ENCODE peak calls at places on chromosomes 11 and 22, in six cellular contexts. O is transverse colon, T is spleen, X is ovary, S is heart left ventricle, U is A549. D is an unnamed sample. For H3K9me3, the result is how much of the 10 kb centered on the place peaks cover.

GRCh38 chr11:57566035-57566504 is 1.4 kb downstream of the UBE2L6 start:
- DNase-seq in O (peak), T (no peak), X (no peak), S (no peak), U (no peak), D (peak)

GRCh38 chr11:34432822-34433221 is 5.9 kb upstream of the CAT start:
- DNase-seq in O (no peak), T (no peak), X (no peak), S (no peak), U (no peak), D (no peak)

GRCh38 chr22:47038206-47038835 is 275.9 kb downstream of the TBC1D22A start:
- DNase-seq in O (no peak), T (peak), X (no peak), S (no peak), U (no peak), D (no peak)

GRCh38 chr11:10304495-10305261 is at the start of gene ADM:
- DNase-seq in O (peak), T (peak), X (peak), S (peak), U (peak), D (peak)

GRCh38 chr11:112612283-112612849 is 348.9 kb upstream of the NCAM1 start:
- DNase-seq in O (no peak), T (no peak), X (no peak), S (no peak), U (no peak), D (no peak)

GRCh38 chr11:46914363-46914762 is 4.0 kb downstream of the LRP4 start:
- DNase-seq in O (no peak), T (no peak), X (no peak), S (peak), U (no peak), D (no peak)

GRCh38 chr11:129117595-129118350 is 74.4 kb downstream of the ARHGAP32 start:
- DNase-seq in O (peak), T (no peak), X (peak), S (no peak), U (peak), D (peak)

GRCh38 chr11:61963016-61963281 is 4.5 kb downstream of the FTH1 start:
- DNase-seq in O (peak), T (peak), X (peak), S (no peak), U (no peak), D (no peak)

GRCh38 chr22:38843201-38843715 is 570 bp downstream of the NPTXR start:
- DNase-seq in O (peak), T (peak), X (peak), S (peak), U (peak), D (peak)

GRCh38 chr11:15816996-15817395 is 539.4 kb downstream of the SOX6 start:
- DNase-seq in O (no peak), T (no peak), X (no peak), S (no peak), U (no peak), D (no peak)

GRCh38 chr11:82854242-82854641 is 46.0 kb downstream of the PRCP start:
- DNase-seq in O (no peak), T (no peak), X (no peak), S (no peak), U (no peak), D (no peak)

GRCh38 chr22:41256254-41256897 is 15.6 kb upstream of the CHADL start:
- DNase-seq in O (no peak), T (no peak), X (no peak), S (no peak), U (peak), D (no peak)

GRCh38 chr11:130403301-130403804 is 25.1 kb downstream of the ADAMTS8 start:
- DNase-seq in O (peak), T (no peak), X (peak), S (peak), U (no peak), D (no peak)

GRCh38 chr11:57471496-57471895 is 11.2 kb downstream of the RTN4RL2 start:
- DNase-seq in O (no peak), T (no peak), X (no peak), S (no peak), U (no peak), D (no peak)

GRCh38 chr11:115999437-115999836 is 495.2 kb upstream of the CADM1 start:
- DNase-seq in O (no peak), T (no peak), X (no peak), S (no peak), U (no peak), D (no peak)

GRCh38 chr11:65786008-65786785 is 666 bp upstream of the OVOL1 start:
- DNase-seq in O (no peak), T (no peak), X (no peak), S (no peak), U (no peak), D (no peak)

GRCh38 chr11:44379141-44380008 is 69.4 kb upstream of the ALX4 start:
- DNase-seq in O (no peak), T (no peak), X (no peak), S (no peak), U (no peak), D (no peak)

GRCh38 chr11:83127309-83127636 is 29.7 kb upstream of the PCF11 start:
- DNase-seq in O (no peak), T (no peak), X (no peak), S (no peak), U (no peak), D (no peak)

GRCh38 chr11:90373971-90374370 is 151.1 kb upstream of the CHORDC1 start:
- DNase-seq in O (no peak), T (no peak), X (no peak), S (no peak), U (no peak), D (no peak)

GRCh38 chr11:128585498-128586238 is 1.7 kb downstream of the ETS1 start:
- DNase-seq in O (no peak), T (no peak), X (no peak), S (no peak), U (no peak), D (no peak)

GRCh38 chr11:103091024-103091423 is 936 bp downstream of the DCUN1D5 start:
- DNase-seq in O (no peak), T (no peak), X (no peak), S (no peak), U (peak), D (no peak)

GRCh38 chr11:33185756-33186155 is 24.5 kb upstream of the CSTF3 start:
- DNase-seq in O (no peak), T (no peak), X (no peak), S (no peak), U (no peak), D (no peak)

GRCh38 chr22:46761017-46761416 is 1.4 kb upstream of the TBC1D22A start:
- DNase-seq in O (no peak), T (peak), X (no peak), S (no peak), U (no peak), D (no peak)

GRCh38 chr11:108483163-108483562 is 15.0 kb downstream of the POGLUT3 start:
- DNase-seq in O (no peak), T (no peak), X (no peak), S (no peak), U (no peak), D (no peak)

GRCh38 chr11:2778630-2779498 is 79.1 kb upstream of the KCNQ1OT1 start:
- DNase-seq in O (peak), T (peak), X (peak), S (peak), U (peak), D (peak)

GRCh38 chr22:48567213-48567975 is 1260.3 kb downstream of the BRD1 start:
- DNase-seq in O (no peak), T (no peak), X (no peak), S (no peak), U (no peak), D (no peak)

GRCh38 chr11:3853935-3854659 is 1.4 kb upstream of the STIM1 start:
- DNase-seq in O (peak), T (peak), X (no peak), S (no peak), U (no peak), D (peak)

GRCh38 chr11:44852159-44852707 is 98.5 kb downstream of the TP53I11 start:
- DNase-seq in O (no peak), T (no peak), X (no peak), S (no peak), U (no peak), D (no peak)

GRCh38 chr22:39724390-39724789 is 153.8 kb downstream of the CACNA1I start:
- DNase-seq in O (no peak), T (no peak), X (no peak), S (no peak), U (no peak), D (peak)

GRCh38 chr11:67020949-67021348 is 2.0 kb upstream of the SYT12 start:
- DNase-seq in O (no peak), T (no peak), X (no peak), S (no peak), U (no peak), D (no peak)

GRCh38 chr11:72321381-72321996 is 77.5 kb upstream of the PHOX2A start:
- DNase-seq in O (no peak), T (no peak), X (no peak), S (no peak), U (peak), D (no peak)

GRCh38 chr11:62708423-62709261 is 1.2 kb downstream of the GNG3 start:
- DNase-seq in O (peak), T (peak), X (peak), S (peak), U (no peak), D (no peak)

GRCh38 chr11:118572075-118572913 is at the start of gene ARCN1:
- DNase-seq in O (peak), T (peak), X (peak), S (peak), U (peak), D (peak)
- TF ChIP-seq POLR2A in O (peak), T (no peak), X (peak), S (no peak), U (peak), D (no peak)

GRCh38 chr11:133553885-133554586 is 21.7 kb upstream of the OPCML start:
- DNase-seq in O (no peak), T (no peak), X (no peak), S (no peak), U (no peak), D (no peak)
- H3K9me3 ChIP-seq in O (under half), T (under half), X (under half), S (under half), U (under half), D (under half)

DNA sequence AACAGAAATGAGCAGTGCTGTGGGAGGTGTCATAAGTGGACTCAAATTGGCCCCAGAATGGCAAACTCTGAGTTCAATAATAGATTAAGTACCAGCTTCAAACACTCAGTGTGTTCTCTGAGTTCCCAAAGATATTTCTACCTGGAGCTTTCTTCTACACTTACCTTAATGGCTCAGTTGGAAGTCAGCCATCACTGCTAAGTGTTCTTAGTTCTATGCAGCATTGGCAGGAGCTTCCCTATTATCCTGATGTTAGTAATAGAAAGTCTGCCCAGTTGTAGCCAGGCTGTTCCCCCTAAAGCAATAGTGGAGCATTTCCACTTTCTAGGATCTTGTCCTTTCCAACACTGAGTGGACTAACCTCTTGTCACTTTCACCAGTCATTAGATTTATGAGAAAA is 9.7 kb upstream of the PIK3IP1 start:
- DNase-seq in O (no peak), T (no peak), X (no peak), S (no peak), U (no peak), D (no peak)
- H3K4me3 ChIP-seq in O (no peak), T (no peak), X (no peak), S (no peak), U (no peak), D (no peak)

GRCh38 chr11:76783901-76784813 is 1.0 kb downstream of the TSKU start:
- DNase-seq in O (peak), T (peak), X (peak), S (peak), U (no peak), D (peak)

GRCh38 chr11:76787271-76787670 is 4.1 kb downstream of the TSKU start:
- DNase-seq in O (no peak), T (no peak), X (no peak), S (no peak), U (no peak), D (no peak)

GRCh38 chr11:76785513-76785912 is 2.4 kb downstream of the TSKU start:
- DNase-seq in O (no peak), T (peak), X (no peak), S (no peak), U (no peak), D (no peak)

GRCh38 chr11:76787911-76788596 is 4.9 kb downstream of the TSKU start:
- DNase-seq in O (peak), T (peak), X (peak), S (no peak), U (no peak), D (peak)

DNA sequence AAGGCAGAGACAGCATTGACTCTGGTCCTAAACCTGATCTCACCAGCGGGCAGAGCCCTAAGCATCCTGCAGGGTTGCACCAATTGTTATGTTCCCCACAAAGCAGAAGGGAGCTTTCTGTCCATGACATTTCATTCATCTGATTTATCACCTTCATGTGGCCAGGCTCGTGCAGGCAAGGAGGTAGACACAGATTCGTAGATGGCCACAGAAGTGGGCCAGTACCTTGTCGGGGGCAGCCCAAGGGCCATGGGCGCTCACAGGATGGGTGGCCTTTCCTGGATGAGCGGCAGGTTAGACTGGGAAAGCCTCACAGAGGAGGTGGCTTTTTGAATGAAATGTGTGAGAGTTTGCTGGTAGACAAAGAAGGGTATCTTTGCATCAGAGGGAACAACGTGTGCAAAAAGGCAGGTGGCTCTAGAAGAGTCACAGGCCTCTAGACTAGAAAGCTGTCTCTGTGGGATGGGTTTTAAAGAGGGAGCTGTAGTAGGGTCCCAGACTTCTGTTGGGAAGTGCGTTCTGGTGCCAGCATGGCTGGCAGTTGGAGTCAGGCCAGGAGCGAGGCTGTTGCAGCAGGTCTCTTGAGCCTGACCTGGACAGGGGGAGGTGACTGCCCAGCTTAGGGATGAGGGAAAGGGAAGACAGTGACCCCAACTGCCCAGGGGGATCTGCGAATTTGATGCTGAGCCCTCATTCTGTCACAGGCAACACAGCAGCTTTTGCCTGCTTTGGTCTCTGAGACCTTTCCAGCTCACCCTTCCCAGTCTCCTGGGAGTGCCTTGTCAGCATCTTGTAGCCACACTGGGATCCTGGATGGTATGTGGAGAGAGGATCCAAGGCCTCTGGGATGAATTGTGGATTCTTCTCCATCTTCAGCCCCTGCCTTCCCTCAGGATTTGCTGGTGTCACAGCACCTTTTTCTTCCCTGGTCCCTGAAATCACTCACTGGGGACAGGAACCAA is 3.2 kb downstream of the TSKU start:
- DNase-seq in O (no peak), T (peak), X (no peak), S (no peak), U (no peak), D (no peak)
- TF ChIP-seq POLR2A in O (no peak), T (no peak), X (no peak), S (no peak), U (no peak), D (no peak)

DNA sequence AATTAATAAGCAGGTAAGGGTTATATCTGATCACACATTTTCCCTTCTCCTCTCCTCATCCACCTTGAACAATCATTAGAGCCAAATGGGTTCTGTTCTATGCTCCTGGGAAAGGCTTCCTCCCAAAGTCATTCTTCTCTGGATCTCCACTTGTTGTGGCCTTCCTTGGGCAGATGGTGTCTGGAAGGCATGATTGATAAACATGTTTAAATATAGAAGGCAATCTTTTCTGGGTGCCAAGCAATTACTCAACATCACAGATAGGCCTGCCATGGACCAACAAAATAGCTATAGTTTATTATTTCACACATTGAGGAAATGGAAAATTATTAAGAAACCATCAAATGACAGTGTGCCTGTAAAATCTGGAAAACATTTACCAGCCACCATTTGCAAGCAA is 73.5 kb downstream of the KCNA4 start:
- DNase-seq in O (no peak), T (no peak), X (no peak), S (no peak), U (no peak), D (no peak)
- H3K9me3 ChIP-seq in O (under half), T (under half), X (under half), S (under half), U (under half), D (under half)

GRCh38 chr11:63838682-63839507 is at the start of gene MARK2:
- DNase-seq in O (peak), T (peak), X (peak), S (peak), U (peak), D (peak)

GRCh38 chr11:63839508-63840355 is 822 bp downstream of the MARK2 start:
- DNase-seq in O (peak), T (peak), X (no peak), S (peak), U (no peak), D (peak)

GRCh38 chr11:63840356-63841060 is 1.6 kb downstream of the MARK2 start:
- DNase-seq in O (no peak), T (no peak), X (no peak), S (no peak), U (no peak), D (no peak)

GRCh38 chr11:63843042-63843441 is 4.1 kb downstream of the MARK2 start:
- DNase-seq in O (no peak), T (no peak), X (no peak), S (no peak), U (no peak), D (no peak)

DNA sequence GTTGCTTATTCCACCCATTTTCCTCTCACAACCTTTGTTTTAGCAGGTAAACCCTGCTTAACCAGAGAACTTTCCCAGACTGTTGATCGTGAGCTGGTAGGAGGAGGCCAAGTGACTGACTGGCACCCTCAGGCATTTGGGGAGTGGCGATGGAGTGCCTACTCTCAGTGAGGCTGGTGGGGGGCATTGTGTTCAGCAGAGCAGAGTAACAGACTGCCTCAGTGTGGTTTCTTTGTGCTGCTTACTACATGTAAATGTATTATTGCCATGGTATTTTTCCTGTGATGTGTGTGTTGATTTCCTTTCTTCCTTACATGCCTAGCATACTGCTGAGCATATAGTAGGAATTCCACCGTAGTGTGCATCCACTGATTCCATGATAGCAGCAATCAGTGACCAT is 2.6 kb downstream of the MARK2 start:
- DNase-seq in O (no peak), T (no peak), X (no peak), S (no peak), U (no peak), D (no peak)
- H3K4me3 ChIP-seq in O (peak), T (peak), X (no peak), S (peak), U (peak), D (no peak)

DNA sequence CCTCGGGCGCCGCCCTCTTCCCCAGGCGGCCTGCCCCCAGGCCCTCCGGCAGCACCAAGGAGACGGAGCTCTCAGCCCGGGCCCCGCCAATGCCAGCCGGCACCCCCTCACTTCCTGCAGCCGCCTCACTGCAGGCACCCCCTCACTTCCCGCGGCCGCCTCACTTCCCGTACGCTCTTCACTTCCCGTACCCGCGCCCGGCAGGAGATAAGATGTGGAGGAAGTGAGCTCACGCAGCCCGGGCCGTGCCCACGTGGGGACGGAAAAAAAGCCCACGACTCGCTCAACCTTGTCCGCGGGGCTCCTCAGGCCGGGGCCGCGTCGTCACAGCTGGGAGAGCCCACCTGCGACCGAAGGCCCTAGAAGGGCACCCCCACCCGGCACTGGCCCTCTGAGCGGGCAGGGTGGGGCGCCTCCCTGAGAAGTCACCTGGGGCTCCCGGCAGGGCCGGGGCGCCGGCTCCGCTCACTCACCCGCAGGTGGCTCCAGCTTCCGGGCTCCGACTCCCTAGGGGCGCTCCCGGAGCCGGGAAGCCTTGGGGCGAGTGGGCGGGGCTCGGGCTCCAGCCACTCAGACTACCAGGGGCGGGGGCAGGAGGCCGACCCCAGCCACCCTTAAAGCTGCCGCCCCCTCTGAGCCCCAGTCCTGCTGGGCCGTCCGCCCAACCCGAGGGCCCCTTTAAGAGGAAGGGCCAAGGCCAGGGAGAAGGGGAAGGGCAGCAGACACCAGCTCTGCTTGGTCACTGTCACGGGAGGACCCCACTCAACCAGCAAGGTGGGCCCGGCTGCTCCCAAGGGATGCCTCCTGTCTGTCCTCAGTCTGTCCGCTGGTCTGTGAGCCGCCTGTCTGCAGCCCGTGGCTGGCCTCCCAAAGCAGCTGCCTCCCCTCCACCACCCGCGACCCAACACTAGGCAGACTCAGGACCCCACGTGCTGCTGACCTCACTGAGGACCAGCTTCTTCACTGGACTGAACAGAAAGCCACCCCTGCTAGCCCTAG is 31.4 kb downstream of the PISD start:
- DNase-seq in O (peak), T (peak), X (peak), S (peak), U (peak), D (peak)
- TF ChIP-seq POLR2A in O (peak), T (no peak), X (peak), S (no peak), U (peak), D (no peak)